ENCODE peak calls at places on chromosome 5, in four cellular contexts. One of them, this sample, is unnamed.

GRCh38 chr5:68430282-68430681 is 214.7 kb downstream of the PIK3R1 start:
- DNase-seq in thoracic aorta: no peak
- DNase-seq in GM12892: no peak
- DNase-seq in erythroblast: no peak
- DNase-seq in this sample: no peak

GRCh38 chr5:153982206-153982605 is 56.5 kb downstream of the FAM114A2 start:
- DNase-seq in thoracic aorta: no peak
- DNase-seq in erythroblast: no peak
- DNase-seq in GM12892: no peak
- DNase-seq in this sample: no peak

GRCh38 chr5:90359073-90359804 is 50.3 kb downstream of the CETN3 start:
- DNase-seq in thoracic aorta: no peak
- DNase-seq in GM12892: no peak
- DNase-seq in erythroblast: no peak
- DNase-seq in this sample: no peak

GRCh38 chr5:3347741-3348140 is 247.9 kb upstream of the IRX1 start:
- DNase-seq in thoracic aorta: no peak
- DNase-seq in GM12892: no peak
- DNase-seq in erythroblast: no peak
- DNase-seq in this sample: no peak

GRCh38 chr5:125093776-125094175 is 347.3 kb upstream of the ZNF608 start:
- DNase-seq in GM12892: no peak
- DNase-seq in thoracic aorta: no peak
- DNase-seq in erythroblast: no peak
- DNase-seq in this sample: no peak

GRCh38 chr5:1323803-1324173 is 21.1 kb downstream of the CLPTM1L start:
- DNase-seq in GM12892: peak
- DNase-seq in erythroblast: no peak
- DNase-seq in thoracic aorta: no peak
- DNase-seq in this sample: no peak

GRCh38 chr5:81525690-81526089 is 131.8 kb upstream of the ACOT12 start:
- DNase-seq in thoracic aorta: no peak
- DNase-seq in erythroblast: no peak
- DNase-seq in GM12892: no peak
- DNase-seq in this sample: no peak

GRCh38 chr5:100757618-100758017 is 145.5 kb downstream of the ST8SIA4 start:
- DNase-seq in erythroblast: no peak
- DNase-seq in thoracic aorta: no peak
- DNase-seq in GM12892: no peak
- DNase-seq in this sample: no peak

GRCh38 chr5:10528056-10528816 is 35.6 kb upstream of the ANKRD33B start:
- DNase-seq in thoracic aorta: no peak
- DNase-seq in erythroblast: peak
- DNase-seq in GM12892: no peak
- DNase-seq in this sample: no peak

GRCh38 chr5:10354048-10354872 is 765 bp downstream of the MARCHF6 start:
- DNase-seq in thoracic aorta: no peak
- DNase-seq in erythroblast: peak
- DNase-seq in GM12892: no peak
- DNase-seq in this sample: peak

GRCh38 chr5:110034076-110034475 is 344.3 kb downstream of the MAN2A1 start:
- DNase-seq in thoracic aorta: no peak
- DNase-seq in erythroblast: no peak
- DNase-seq in GM12892: no peak
- DNase-seq in this sample: no peak

GRCh38 chr5:10635861-10636350 is 72.0 kb downstream of the ANKRD33B start:
- DNase-seq in erythroblast: no peak
- DNase-seq in thoracic aorta: no peak
- DNase-seq in GM12892: no peak
- DNase-seq in this sample: no peak

GRCh38 chr5:73295447-73295846 is 122.5 kb downstream of the TMEM174 start:
- DNase-seq in GM12892: no peak
- DNase-seq in thoracic aorta: no peak
- DNase-seq in erythroblast: peak
- DNase-seq in this sample: no peak

GRCh38 chr5:38258319-38259061 is at the start of gene EGFLAM:
- DNase-seq in erythroblast: no peak
- DNase-seq in thoracic aorta: no peak
- DNase-seq in GM12892: no peak
- DNase-seq in this sample: no peak

GRCh38 chr5:36389245-36389644 is 87.5 kb upstream of the RANBP3L start:
- DNase-seq in GM12892: no peak
- DNase-seq in thoracic aorta: no peak
- DNase-seq in erythroblast: no peak
- DNase-seq in this sample: no peak

GRCh38 chr5:79416499-79416898 is 97.4 kb downstream of the HOMER1 start:
- DNase-seq in thoracic aorta: no peak
- DNase-seq in erythroblast: no peak
- DNase-seq in GM12892: peak
- DNase-seq in this sample: no peak

This sample was measured in breast epithelium.